ENCODE peak calls at places on chromosomes 6 and 20, in eight cellular contexts. One of them, this sample, is unnamed.

GRCh38 chr6:1310628-1311399 is 1.1 kb upstream of the FOXQ1 start:
- DNase-seq in GM12865: no peak
- DNase-seq in HFF-Myc: no peak
- DNase-seq in CD4-positive, alpha-beta memory T cell: no peak
- DNase-seq in upper lobe of right lung: peak
- DNase-seq in tibial artery: no peak
- DNase-seq in mesendoderm: peak
- DNase-seq in right cardiac atrium: no peak
- DNase-seq in this sample: no peak

GRCh38 chr6:161727063-161727462 is 453.2 kb upstream of the AGPAT4 start:
- DNase-seq in HFF-Myc: no peak
- DNase-seq in right cardiac atrium: no peak
- DNase-seq in CD4-positive, alpha-beta memory T cell: no peak
- DNase-seq in tibial artery: no peak
- DNase-seq in mesendoderm: peak
- DNase-seq in upper lobe of right lung: no peak
- DNase-seq in GM12865: no peak
- DNase-seq in this sample: no peak

GRCh38 chr6:134253681-134254080 is 64.2 kb downstream of the SGK1 start:
- DNase-seq in right cardiac atrium: no peak
- DNase-seq in upper lobe of right lung: no peak
- DNase-seq in GM12865: no peak
- DNase-seq in CD4-positive, alpha-beta memory T cell: no peak
- DNase-seq in tibial artery: peak
- DNase-seq in HFF-Myc: peak
- DNase-seq in mesendoderm: no peak
- DNase-seq in this sample: no peak

GRCh38 chr20:41398408-41398807 is 31.8 kb upstream of the EMILIN3 start:
- DNase-seq in HFF-Myc: no peak
- DNase-seq in tibial artery: no peak
- DNase-seq in mesendoderm: no peak
- DNase-seq in CD4-positive, alpha-beta memory T cell: no peak
- DNase-seq in right cardiac atrium: peak
- DNase-seq in upper lobe of right lung: no peak
- DNase-seq in GM12865: no peak
- DNase-seq in this sample: no peak

GRCh38 chr6:73830119-73830518 is 134.1 kb downstream of the CD109 start:
- DNase-seq in tibial artery: no peak
- DNase-seq in CD4-positive, alpha-beta memory T cell: no peak
- DNase-seq in mesendoderm: no peak
- DNase-seq in upper lobe of right lung: no peak
- DNase-seq in right cardiac atrium: no peak
- DNase-seq in HFF-Myc: no peak
- DNase-seq in GM12865: no peak
- DNase-seq in this sample: no peak

GRCh38 chr6:159915397-159915796 is 24.6 kb downstream of the MAS1 start:
- DNase-seq in right cardiac atrium: no peak
- DNase-seq in HFF-Myc: no peak
- DNase-seq in tibial artery: no peak
- DNase-seq in GM12865: no peak
- DNase-seq in mesendoderm: no peak
- DNase-seq in CD4-positive, alpha-beta memory T cell: no peak
- DNase-seq in upper lobe of right lung: no peak
- DNase-seq in this sample: no peak

GRCh38 chr20:3714092-3714491 is 1.7 kb upstream of the SIGLEC1 start:
- DNase-seq in upper lobe of right lung: no peak
- DNase-seq in CD4-positive, alpha-beta memory T cell: no peak
- DNase-seq in HFF-Myc: no peak
- DNase-seq in right cardiac atrium: no peak
- DNase-seq in mesendoderm: no peak
- DNase-seq in tibial artery: no peak
- DNase-seq in GM12865: no peak
- DNase-seq in this sample: no peak

GRCh38 chr20:10540636-10541493 is 105.8 kb downstream of the SLX4IP start:
- DNase-seq in GM12865: no peak
- DNase-seq in HFF-Myc: no peak
- DNase-seq in tibial artery: no peak
- DNase-seq in CD4-positive, alpha-beta memory T cell: no peak
- DNase-seq in mesendoderm: peak
- DNase-seq in right cardiac atrium: no peak
- DNase-seq in upper lobe of right lung: no peak
- DNase-seq in this sample: no peak

GRCh38 chr6:36309212-36309611 is 27.5 kb downstream of the BNIP5 start:
- DNase-seq in CD4-positive, alpha-beta memory T cell: no peak
- DNase-seq in GM12865: no peak
- DNase-seq in tibial artery: no peak
- DNase-seq in upper lobe of right lung: no peak
- DNase-seq in mesendoderm: no peak
- DNase-seq in HFF-Myc: no peak
- DNase-seq in right cardiac atrium: no peak
- DNase-seq in this sample: no peak
- H3K4me3 ChIP-seq in CD4-positive, alpha-beta memory T cell: no peak
- H3K4me3 ChIP-seq in GM12865: no peak
- H3K4me3 ChIP-seq in tibial artery: no peak
- H3K4me3 ChIP-seq in upper lobe of right lung: no peak
- H3K4me3 ChIP-seq in mesendoderm: no peak
- H3K4me3 ChIP-seq in HFF-Myc: no peak
- H3K4me3 ChIP-seq in right cardiac atrium: no peak
- H3K4me3 ChIP-seq in this sample: no peak

GRCh38 chr20:50723672-50724071 is 7.7 kb upstream of the PARD6B start:
- DNase-seq in tibial artery: no peak
- DNase-seq in CD4-positive, alpha-beta memory T cell: no peak
- DNase-seq in upper lobe of right lung: no peak
- DNase-seq in right cardiac atrium: no peak
- DNase-seq in mesendoderm: no peak
- DNase-seq in GM12865: no peak
- DNase-seq in HFF-Myc: no peak
- DNase-seq in this sample: no peak

GRCh38 chr20:50725722-50726000 is 5.7 kb upstream of the PARD6B start:
- DNase-seq in CD4-positive, alpha-beta memory T cell: no peak
- DNase-seq in tibial artery: no peak
- DNase-seq in upper lobe of right lung: no peak
- DNase-seq in GM12865: no peak
- DNase-seq in right cardiac atrium: no peak
- DNase-seq in mesendoderm: no peak
- DNase-seq in HFF-Myc: no peak
- DNase-seq in this sample: no peak

GRCh38 chr20:50724112-50724724 is 7.2 kb upstream of the PARD6B start:
- DNase-seq in mesendoderm: no peak
- DNase-seq in HFF-Myc: no peak
- DNase-seq in upper lobe of right lung: no peak
- DNase-seq in right cardiac atrium: no peak
- DNase-seq in tibial artery: no peak
- DNase-seq in CD4-positive, alpha-beta memory T cell: no peak
- DNase-seq in GM12865: no peak
- DNase-seq in this sample: no peak

GRCh38 chr20:50726955-50727791 is 4.2 kb upstream of the PARD6B start:
- DNase-seq in tibial artery: no peak
- DNase-seq in CD4-positive, alpha-beta memory T cell: no peak
- DNase-seq in mesendoderm: no peak
- DNase-seq in right cardiac atrium: no peak
- DNase-seq in HFF-Myc: no peak
- DNase-seq in upper lobe of right lung: no peak
- DNase-seq in GM12865: peak
- DNase-seq in this sample: no peak

GRCh38 chr20:50724851-50725721 is 6.3 kb upstream of the PARD6B start:
- DNase-seq in HFF-Myc: peak
- DNase-seq in GM12865: peak
- DNase-seq in mesendoderm: peak
- DNase-seq in right cardiac atrium: peak
- DNase-seq in tibial artery: peak
- DNase-seq in CD4-positive, alpha-beta memory T cell: no peak
- DNase-seq in upper lobe of right lung: peak
- DNase-seq in this sample: peak
- H3K4me3 ChIP-seq in HFF-Myc: no peak
- H3K4me3 ChIP-seq in GM12865: no peak
- H3K4me3 ChIP-seq in mesendoderm: no peak
- H3K4me3 ChIP-seq in right cardiac atrium: no peak
- H3K4me3 ChIP-seq in tibial artery: no peak
- H3K4me3 ChIP-seq in CD4-positive, alpha-beta memory T cell: no peak
- H3K4me3 ChIP-seq in upper lobe of right lung: no peak
- H3K4me3 ChIP-seq in this sample: no peak

DNA sequence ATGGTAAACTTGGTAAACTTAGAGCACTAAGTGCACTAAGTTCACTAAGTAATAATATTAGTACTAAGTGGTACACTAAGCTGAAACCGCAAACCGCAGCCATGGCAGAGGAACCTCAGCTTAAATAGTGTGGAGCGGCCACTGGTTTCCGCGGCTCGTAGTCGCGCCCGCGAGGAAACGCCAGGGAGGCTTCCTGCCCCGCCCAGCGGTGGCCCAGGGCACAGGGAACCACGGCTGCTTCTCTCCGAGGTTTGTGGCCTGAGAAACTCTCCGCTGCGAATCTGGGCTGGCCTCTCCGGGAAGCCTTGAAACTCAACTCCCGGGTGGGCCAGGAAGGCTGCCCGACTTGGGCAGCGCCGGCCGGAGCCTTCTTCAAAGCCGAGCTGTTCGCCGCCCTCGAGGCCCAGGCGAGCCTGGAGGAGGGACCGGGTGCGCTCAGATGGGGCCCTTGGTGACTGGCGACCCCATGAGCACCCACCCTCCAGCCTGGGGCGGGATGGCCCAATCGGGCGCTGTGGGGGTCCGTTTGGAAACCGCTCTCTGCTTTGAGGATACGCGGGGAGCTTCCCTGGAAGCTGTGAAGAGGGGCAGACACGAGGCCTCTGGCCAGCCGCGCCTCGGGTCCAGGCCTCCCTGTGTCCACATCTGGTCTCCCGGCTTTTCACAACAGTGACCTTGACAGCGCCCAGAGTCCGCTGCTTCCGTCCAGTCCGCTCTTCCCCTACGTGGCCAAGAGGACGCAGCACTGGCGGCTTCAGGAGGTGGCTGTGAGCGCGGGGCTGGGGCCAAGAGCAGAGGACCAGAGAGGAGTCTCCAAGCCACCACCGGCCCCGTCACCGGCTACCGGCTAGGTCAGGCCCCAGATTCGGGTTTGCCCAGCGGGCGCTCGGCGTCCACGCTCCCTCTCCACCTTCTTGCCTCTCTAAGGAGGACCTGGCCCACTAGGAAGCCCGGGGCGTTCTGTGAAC is 25.4 kb upstream of the HLA-E start:
- DNase-seq in CD4-positive, alpha-beta memory T cell: peak
- DNase-seq in HFF-Myc: no peak
- DNase-seq in GM12865: peak
- DNase-seq in mesendoderm: no peak
- DNase-seq in right cardiac atrium: peak
- DNase-seq in tibial artery: peak
- DNase-seq in upper lobe of right lung: peak
- DNase-seq in this sample: no peak
- H3K4me3 ChIP-seq in CD4-positive, alpha-beta memory T cell: no peak
- H3K4me3 ChIP-seq in HFF-Myc: no peak
- H3K4me3 ChIP-seq in GM12865: no peak
- H3K4me3 ChIP-seq in mesendoderm: no peak
- H3K4me3 ChIP-seq in right cardiac atrium: no peak
- H3K4me3 ChIP-seq in tibial artery: peak
- H3K4me3 ChIP-seq in upper lobe of right lung: no peak
- H3K4me3 ChIP-seq in this sample: no peak

GRCh38 chr20:770691-771090 is 2.4 kb upstream of the SLC52A3 start:
- DNase-seq in right cardiac atrium: no peak
- DNase-seq in tibial artery: no peak
- DNase-seq in mesendoderm: no peak
- DNase-seq in CD4-positive, alpha-beta memory T cell: no peak
- DNase-seq in HFF-Myc: no peak
- DNase-seq in upper lobe of right lung: no peak
- DNase-seq in GM12865: no peak
- DNase-seq in this sample: no peak

GRCh38 chr20:768426-768978 is at the start of gene SLC52A3:
- DNase-seq in CD4-positive, alpha-beta memory T cell: no peak
- DNase-seq in upper lobe of right lung: peak
- DNase-seq in right cardiac atrium: peak
- DNase-seq in HFF-Myc: no peak
- DNase-seq in GM12865: no peak
- DNase-seq in mesendoderm: peak
- DNase-seq in tibial artery: no peak
- DNase-seq in this sample: no peak

GRCh38 chr20:771741-772464 is 3.6 kb upstream of the SLC52A3 start:
- DNase-seq in CD4-positive, alpha-beta memory T cell: no peak
- DNase-seq in right cardiac atrium: no peak
- DNase-seq in HFF-Myc: no peak
- DNase-seq in GM12865: no peak
- DNase-seq in upper lobe of right lung: no peak
- DNase-seq in mesendoderm: no peak
- DNase-seq in tibial artery: no peak
- DNase-seq in this sample: no peak

GRCh38 chr20:764255-764654 is 4.0 kb downstream of the SLC52A3 start:
- DNase-seq in upper lobe of right lung: no peak
- DNase-seq in tibial artery: no peak
- DNase-seq in right cardiac atrium: no peak
- DNase-seq in GM12865: no peak
- DNase-seq in mesendoderm: no peak
- DNase-seq in HFF-Myc: no peak
- DNase-seq in CD4-positive, alpha-beta memory T cell: no peak
- DNase-seq in this sample: no peak

GRCh38 chr20:766906-767305 is 1.4 kb downstream of the SLC52A3 start:
- DNase-seq in HFF-Myc: no peak
- DNase-seq in tibial artery: no peak
- DNase-seq in mesendoderm: no peak
- DNase-seq in upper lobe of right lung: no peak
- DNase-seq in GM12865: no peak
- DNase-seq in right cardiac atrium: no peak
- DNase-seq in CD4-positive, alpha-beta memory T cell: no peak
- DNase-seq in this sample: no peak
- H3K4me3 ChIP-seq in HFF-Myc: no peak
- H3K4me3 ChIP-seq in tibial artery: no peak
- H3K4me3 ChIP-seq in mesendoderm: no peak
- H3K4me3 ChIP-seq in upper lobe of right lung: no peak
- H3K4me3 ChIP-seq in GM12865: no peak
- H3K4me3 ChIP-seq in right cardiac atrium: no peak
- H3K4me3 ChIP-seq in CD4-positive, alpha-beta memory T cell: no peak
- H3K4me3 ChIP-seq in this sample: no peak

GRCh38 chr20:46031014-46031569 is 2.1 kb downstream of the SLC12A5 start:
- DNase-seq in GM12865: no peak
- DNase-seq in right cardiac atrium: no peak
- DNase-seq in upper lobe of right lung: no peak
- DNase-seq in CD4-positive, alpha-beta memory T cell: no peak
- DNase-seq in mesendoderm: no peak
- DNase-seq in HFF-Myc: no peak
- DNase-seq in tibial artery: no peak
- DNase-seq in this sample: no peak
- H3K4me3 ChIP-seq in GM12865: no peak
- H3K4me3 ChIP-seq in right cardiac atrium: no peak
- H3K4me3 ChIP-seq in upper lobe of right lung: no peak
- H3K4me3 ChIP-seq in CD4-positive, alpha-beta memory T cell: no peak
- H3K4me3 ChIP-seq in mesendoderm: no peak
- H3K4me3 ChIP-seq in HFF-Myc: no peak
- H3K4me3 ChIP-seq in tibial artery: no peak
- H3K4me3 ChIP-seq in this sample: no peak

GRCh38 chr20:46552460-46553420 is 2.3 kb upstream of the OCSTAMP start:
- DNase-seq in HFF-Myc: no peak
- DNase-seq in tibial artery: no peak
- DNase-seq in CD4-positive, alpha-beta memory T cell: peak
- DNase-seq in upper lobe of right lung: no peak
- DNase-seq in right cardiac atrium: no peak
- DNase-seq in GM12865: peak
- DNase-seq in mesendoderm: peak
- DNase-seq in this sample: no peak
- H3K4me3 ChIP-seq in HFF-Myc: no peak
- H3K4me3 ChIP-seq in tibial artery: no peak
- H3K4me3 ChIP-seq in CD4-positive, alpha-beta memory T cell: no peak
- H3K4me3 ChIP-seq in upper lobe of right lung: no peak
- H3K4me3 ChIP-seq in right cardiac atrium: no peak
- H3K4me3 ChIP-seq in GM12865: peak
- H3K4me3 ChIP-seq in mesendoderm: no peak
- H3K4me3 ChIP-seq in this sample: no peak